ENCODE peak calls at places on chromosomes 11 and 22, in five cellular contexts. I is HCT116, U is HepG2, Z is H1, C is GM12878. P is an unnamed sample.

GRCh38 chr22:39496131-39496838 is 5.8 kb upstream of the MIEF1 start:
- DNase-seq in U (peak; percentile 74), C (no peak), Z (no peak), I (peak; percentile 56), P (no peak)

GRCh38 chr22:30004689-30005088 is 75.6 kb upstream of the HORMAD2 start:
- DNase-seq in U (no peak), I (no peak), Z (no peak), C (no peak), P (no peak)

GRCh38 chr22:35315141-35315854 is 15.6 kb downstream of the TOM1 start:
- DNase-seq in Z (no peak), C (no peak), I (no peak), U (no peak), P (no peak)

GRCh38 chr11:77146261-77147035 is 18.4 kb downstream of the MYO7A start:
- DNase-seq in Z (no peak), U (no peak), I (no peak), C (no peak), P (no peak)

GRCh38 chr22:39574779-39575551 is 4.4 kb downstream of the CACNA1I start:
- DNase-seq in Z (no peak), C (no peak), I (peak; percentile 80), U (peak; percentile 28), P (no peak)

GRCh38 chr11:115409691-115410220 is 94.5 kb downstream of the CADM1 start:
- DNase-seq in Z (no peak), U (peak; percentile 94), I (no peak), C (no peak), P (peak; percentile 8)

GRCh38 chr22:25775501-25775900 is 33.5 kb downstream of the MYO18B start:
- DNase-seq in U (no peak), C (no peak), Z (no peak), I (no peak), P (peak; percentile 49)

GRCh38 chr11:35689081-35689996 is 26.8 kb downstream of the TRIM44 start:
- DNase-seq in U (no peak), C (no peak), I (no peak), Z (no peak), P (no peak)

GRCh38 chr11:75492181-75492820 is 33.4 kb downstream of the GDPD5 start:
- DNase-seq in I (no peak), U (no peak), Z (peak; percentile 21), C (no peak), P (no peak)

GRCh38 chr11:67352546-67353316 is 615 bp downstream of the POLD4 start:
- DNase-seq in U (peak; percentile 20), C (no peak), Z (no peak), I (no peak), P (no peak)

GRCh38 chr11:3190600-3190999 is 25.5 kb upstream of the OSBPL5 start:
- DNase-seq in Z (no peak), I (no peak), C (no peak), U (no peak), P (no peak)

GRCh38 chr22:19128009-19128401 is 3.1 kb upstream of the TSSK2 start:
- DNase-seq in U (no peak), I (no peak), Z (no peak), C (no peak), P (no peak)

GRCh38 chr11:28400236-28401100 is 292.3 kb downstream of the METTL15 start:
- DNase-seq in C (no peak), U (peak; percentile 3), I (no peak), Z (no peak), P (no peak)

GRCh38 chr11:103071008-103071407 is 21.0 kb downstream of the DCUN1D5 start:
- DNase-seq in Z (no peak), C (no peak), I (no peak), U (no peak), P (no peak)

GRCh38 chr11:72358461-72359405 is 75.6 kb downstream of the CLPB start:
- DNase-seq in Z (no peak), I (no peak), U (no peak), C (no peak), P (no peak)

GRCh38 chr11:73746701-73747100 is 14.2 kb downstream of the RAB6A start:
- DNase-seq in U (no peak), Z (no peak), C (no peak), I (no peak), P (no peak)

GRCh38 chr11:85752890-85753581 is 57.9 kb downstream of the SYTL2 start:
- DNase-seq in Z (no peak), U (no peak), C (no peak), I (no peak), P (no peak)

GRCh38 chr11:75439026-75439425 is 6.0 kb upstream of the KLHL35 start:
- DNase-seq in Z (no peak), I (no peak), C (no peak), U (no peak), P (no peak)

GRCh38 chr11:86490582-86490981 is 115.9 kb downstream of the CCDC81 start:
- DNase-seq in Z (no peak), U (no peak), I (no peak), C (no peak), P (no peak)

GRCh38 chr22:37521236-37521739 is 2.1 kb upstream of the CARD10 start:
- DNase-seq in C (no peak), U (peak; percentile 79), I (no peak), Z (no peak), P (no peak)

GRCh38 chr22:37680191-37680851 is 4.9 kb downstream of the LGALS1 start:
- DNase-seq in I (no peak), C (no peak), Z (no peak), U (no peak), P (no peak)

GRCh38 chr11:58067685-58068084 is 36.9 kb downstream of the OR6Q1 start:
- DNase-seq in U (no peak), C (no peak), I (no peak), Z (no peak), P (no peak)

GRCh38 chr22:20393705-20394476 is at the start of gene ZNF74:
- DNase-seq in U (peak; percentile 83), Z (peak; percentile 76), I (peak; percentile 77), C (peak; percentile 55), P (peak; percentile 75)

GRCh38 chr22:50317178-50317577 is 9.6 kb downstream of the DENND6B start:
- DNase-seq in C (no peak), Z (no peak), I (no peak), U (no peak), P (no peak)

GRCh38 chr11:34208266-34209135 is 103.1 kb downstream of the NAT10 start:
- DNase-seq in Z (no peak), I (no peak), U (peak; percentile 43), C (no peak), P (no peak)

GRCh38 chr11:117583063-117583801 is 213.8 kb downstream of the DSCAML1 start:
- DNase-seq in C (no peak), U (no peak), I (no peak), Z (no peak), P (peak; percentile 65)

GRCh38 chr11:125322317-125322716 is 157.8 kb downstream of the PKNOX2 start:
- DNase-seq in I (no peak), Z (no peak), C (no peak), U (no peak), P (no peak)

GRCh38 chr11:95799531-95799930 is 9.2 kb downstream of the CEP57 start:
- DNase-seq in Z (no peak), C (no peak), I (no peak), U (no peak), P (no peak)

GRCh38 chr11:3014314-3014938 is 22.3 kb upstream of the NAP1L4 start:
- DNase-seq in I (no peak), Z (no peak), C (no peak), U (no peak), P (no peak)

GRCh38 chr11:36012979-36013378 is 69.1 kb downstream of the LDLRAD3 start:
- DNase-seq in I (no peak), C (no peak), Z (no peak), U (no peak), P (no peak)

GRCh38 chr11:77136074-77136473 is 8.0 kb downstream of the MYO7A start:
- DNase-seq in U (no peak), I (no peak), C (no peak), Z (no peak), P (no peak)

GRCh38 chr11:62713343-62713742 is 5.9 kb downstream of the GNG3 start:
- DNase-seq in U (no peak), I (no peak), C (no peak), Z (no peak), P (no peak)

GRCh38 chr11:46524201-46524600 is 69.6 kb downstream of the AMBRA1 start:
- DNase-seq in Z (no peak), U (no peak), C (no peak), I (no peak), P (no peak)

GRCh38 chr11:124075841-124076571 is 34.9 kb upstream of the OR10G7 start:
- DNase-seq in U (no peak), C (no peak), I (no peak), Z (no peak), P (no peak)

GRCh38 chr11:118915941-118916841 is 9.5 kb downstream of the BCL9L start:
- DNase-seq in Z (no peak), C (no peak), I (no peak), U (no peak), P (no peak)

GRCh38 chr11:113577356-113578163 is 102.4 kb upstream of the DRD2 start:
- DNase-seq in U (no peak), C (no peak), Z (no peak), I (no peak), P (no peak)

GRCh38 chr11:44654057-44654456 is 72.7 kb upstream of the TSPAN18 start:
- DNase-seq in C (no peak), U (no peak), Z (no peak), I (no peak), P (no peak)

GRCh38 chr11:44659641-44660040 is 67.1 kb upstream of the TSPAN18 start:
- DNase-seq in U (no peak), C (no peak), Z (no peak), I (no peak), P (no peak)

GRCh38 chr11:44654596-44654995 is 72.2 kb upstream of the TSPAN18 start:
- DNase-seq in U (no peak), I (no peak), Z (no peak), C (no peak), P (no peak)

GRCh38 chr11:44661311-44661717 is 65.4 kb upstream of the TSPAN18 start:
- DNase-seq in C (no peak), U (no peak), I (no peak), Z (no peak), P (no peak)

GRCh38 chr11:44658451-44658850 is 68.3 kb upstream of the TSPAN18 start:
- DNase-seq in U (no peak), Z (no peak), I (no peak), C (no peak), P (no peak)
- TF ChIP-seq ZNF274 in U (no peak), Z (no peak), I (no peak), C (no peak), P (no peak)

DNA sequence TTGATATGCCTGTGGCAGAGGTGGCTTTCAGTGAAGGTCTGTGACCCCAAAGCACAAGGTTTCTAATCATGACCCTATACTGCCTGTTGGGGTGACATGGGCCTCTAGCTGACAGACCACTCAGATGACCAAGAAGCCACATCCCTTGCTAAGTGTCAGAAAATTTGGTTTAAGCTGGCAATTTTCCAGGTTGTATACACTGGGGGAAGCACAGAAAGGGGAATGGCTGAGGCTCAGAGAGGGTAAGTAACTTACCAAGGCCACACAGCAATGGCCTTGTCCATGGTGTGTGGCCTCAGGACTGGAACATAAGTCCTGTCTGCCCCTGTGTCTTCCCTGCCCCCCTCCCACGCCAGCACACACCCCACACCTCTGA is 66.9 kb upstream of the PRDM11 start:
- DNase-seq in C (no peak), I (no peak), Z (no peak), U (no peak), P (no peak)
- H3K9ac ChIP-seq in C (no peak overlapping the region), I (no peak overlapping the region), Z (no peak overlapping the region), U (no peak overlapping the region), P (no peak overlapping the region)

GRCh38 chr11:60821827-60822599 is 19.9 kb upstream of the CCDC86 start:
- DNase-seq in U (no peak), C (peak; percentile 19), Z (no peak), I (no peak), P (no peak)
- TF ChIP-seq YY1 in U (no peak), C (no peak), Z (no peak), I (no peak), P (no peak)

GRCh38 chr11:19735512-19735911 is 22.9 kb downstream of the NAV2 start:
- DNase-seq in U (no peak), C (no peak), Z (no peak), I (no peak), P (no peak)
- TF ChIP-seq ZNF274 in U (no peak), C (no peak), Z (no peak), I (no peak), P (no peak)